ENCODE peak calls at places on chromosomes 1 and 21, in seven cellular contexts. C, J, W, S, O, D and I are unnamed samples.

GRCh38 chr1:23202263-23202749 is 15.0 kb downstream of the HTR1D start:
- DNase-seq in C (no peak), J (no peak), W (no peak), S (no peak), O (no peak), D (no peak), I (no peak)

GRCh38 chr1:82225407-82226197 is 424.9 kb downstream of the ADGRL2 start:
- DNase-seq in C (no peak), J (no peak), W (no peak), S (no peak), O (peak; percentile 55), D (no peak), I (no peak)

GRCh38 chr1:81298321-81298720 is 502.4 kb upstream of the ADGRL2 start:
- DNase-seq in C (no peak), J (no peak), W (no peak), S (no peak), O (no peak), D (no peak), I (no peak)

GRCh38 chr1:113307771-113308451 is 82.4 kb upstream of the MAGI3 start:
- DNase-seq in C (no peak), J (no peak), W (no peak), S (peak; percentile 61), O (peak; percentile 27), D (no peak), I (no peak)

GRCh38 chr1:39001516-39002389 is 10.7 kb downstream of the AKIRIN1 start:
- DNase-seq in C (no peak), J (no peak), W (no peak), S (no peak), O (no peak), D (no peak), I (no peak)

GRCh38 chr1:225477296-225477911 is 49.6 kb upstream of the LBR start:
- DNase-seq in C (no peak), J (no peak), W (no peak), S (no peak), O (no peak), D (no peak), I (no peak)

GRCh38 chr1:220575718-220576497 is 48.0 kb downstream of the MARK1 start:
- DNase-seq in C (no peak), J (no peak), W (no peak), S (no peak), O (no peak), D (no peak), I (no peak)

GRCh38 chr1:233863901-233864545 is 40.5 kb upstream of the SLC35F3 start:
- DNase-seq in C (no peak), J (no peak), W (no peak), S (no peak), O (no peak), D (no peak), I (no peak)

GRCh38 chr1:227357229-227358078 is 39.2 kb upstream of the CDC42BPA start:
- DNase-seq in C (no peak), J (no peak), W (peak; percentile 95), S (no peak), O (peak; percentile 91), D (no peak), I (peak; percentile 57)

GRCh38 chr1:107016376-107016978 is 40.0 kb upstream of the PRMT6 start:
- DNase-seq in C (no peak), J (peak; percentile 51), W (no peak), S (no peak), O (no peak), D (no peak), I (no peak)

GRCh38 chr21:45013271-45013841 is 61.0 kb upstream of the ADARB1 start:
- DNase-seq in C (no peak), J (no peak), W (no peak), S (no peak), O (no peak), D (no peak), I (no peak)

GRCh38 chr1:45769261-45769932 is 18.9 kb upstream of the IPP start:
- DNase-seq in C (no peak), J (no peak), W (peak; percentile 37), S (peak; percentile 56), O (no peak), D (no peak), I (peak; percentile 70)

GRCh38 chr1:33424610-33425009 is 6.3 kb downstream of the PHC2 start:
- DNase-seq in C (no peak), J (no peak), W (no peak), S (no peak), O (peak; percentile 59), D (no peak), I (no peak)

GRCh38 chr1:28287315-28287714 is 28.0 kb downstream of the SESN2 start:
- DNase-seq in C (no peak), J (no peak), W (no peak), S (no peak), O (no peak), D (no peak), I (no peak)

GRCh38 chr1:13607002-13607401 is 23.4 kb downstream of the PDPN start:
- DNase-seq in C (no peak), J (no peak), W (no peak), S (no peak), O (no peak), D (no peak), I (no peak)

GRCh38 chr1:180930687-180931086 is 18.0 kb downstream of the KIAA1614 start:
- DNase-seq in C (no peak), J (no peak), W (no peak), S (no peak), O (no peak), D (no peak), I (no peak)

GRCh38 chr1:41540886-41541591 is 56.6 kb upstream of the EDN2 start:
- DNase-seq in C (no peak), J (peak; percentile 64), W (no peak), S (no peak), O (no peak), D (no peak), I (no peak)

GRCh38 chr1:173946380-173946921 is 29.3 kb upstream of the SERPINC1 start:
- DNase-seq in C (no peak), J (no peak), W (no peak), S (no peak), O (no peak), D (no peak), I (no peak)

GRCh38 chr1:213443415-213443814 is 392.4 kb downstream of the RPS6KC1 start:
- DNase-seq in C (no peak), J (no peak), W (peak; percentile 87), S (no peak), O (no peak), D (no peak), I (no peak)

GRCh38 chr1:90718411-90719320 is 1.6 kb upstream of the BARHL2 start:
- DNase-seq in C (no peak), J (peak; percentile 29), W (peak; percentile 77), S (no peak), O (no peak), D (no peak), I (no peak)

GRCh38 chr1:1355376-1355775 is 3.0 kb downstream of the MXRA8 start:
- DNase-seq in C (no peak), J (peak; percentile 67), W (no peak), S (no peak), O (no peak), D (no peak), I (no peak)

GRCh38 chr1:24186031-24186710 is 918 bp downstream of the IFNLR1 start:
- DNase-seq in C (no peak), J (no peak), W (no peak), S (no peak), O (no peak), D (no peak), I (no peak)

GRCh38 chr1:85148524-85149250 is 52.1 kb downstream of the SYDE2 start:
- DNase-seq in C (no peak), J (peak; percentile 47), W (no peak), S (peak; percentile 27), O (no peak), D (peak; percentile 8), I (no peak)

GRCh38 chr21:34344584-34344983 is 19.2 kb upstream of the KCNE2 start:
- DNase-seq in C (no peak), J (no peak), W (no peak), S (no peak), O (no peak), D (no peak), I (no peak)

GRCh38 chr1:70465911-70466310 is 54.8 kb downstream of the CTH start:
- DNase-seq in C (no peak), J (no peak), W (no peak), S (no peak), O (no peak), D (no peak), I (no peak)

GRCh38 chr1:37514350-37515184 is at the start of gene MEAF6:
- DNase-seq in C (peak; percentile 81), J (peak; percentile 94), W (peak; percentile 92), S (no peak), O (peak; percentile 83), D (peak; percentile 67), I (peak; percentile 52)

GRCh38 chr1:214638474-214638807 is 35.4 kb downstream of the CENPF start:
- DNase-seq in C (no peak), J (no peak), W (no peak), S (no peak), O (no peak), D (no peak), I (no peak)